ENCODE peak calls at places on chromosome X, in eight cellular contexts. R is HFF-Myc, O is neural crest cell, S is GM13976, M is epithelial cell of proximal tubule, V is endothelial cell, Q is ovary, C is lower leg skin. B is an unnamed sample.

GRCh38 chrX:111847491-111847890 is 28.5 kb upstream of the TRPC5OS start:
- DNase-seq in R (no peak), O (no peak), S (no peak), M (no peak), V (no peak), Q (no peak), C (no peak), B (no peak)

GRCh38 chrX:72121381-72121780 is 10.3 kb downstream of the RTL5 start:
- DNase-seq in R (peak), O (no peak), S (no peak), M (no peak), V (no peak), Q (no peak), C (peak), B (peak)

GRCh38 chrX:20527458-20528099 is 260.9 kb upstream of the RPS6KA3 start:
- DNase-seq in R (no peak), O (no peak), S (peak), M (no peak), V (no peak), Q (peak), C (no peak), B (peak)

GRCh38 chrX:150569155-150569477 is 695 bp downstream of the MTM1 start:
- DNase-seq in R (no peak), O (no peak), S (no peak), M (no peak), V (no peak), Q (no peak), C (no peak), B (peak)

GRCh38 chrX:75335127-75335458 is 61.2 kb downstream of the UPRT start:
- DNase-seq in R (no peak), O (no peak), S (no peak), M (no peak), V (no peak), Q (no peak), C (no peak), B (no peak)

GRCh38 chrX:1481636-1482529 is 29.2 kb upstream of the ASMTL start:
- DNase-seq in R (peak), O (peak), S (peak), M (peak), V (peak), Q (no peak), C (peak), B (peak)

GRCh38 chrX:1361275-1361674 is 24.7 kb downstream of the IL3RA start:
- DNase-seq in R (no peak), O (no peak), S (no peak), M (no peak), V (no peak), Q (peak), C (no peak), B (no peak)

GRCh38 chrX:137313627-137314026 is 252.3 kb upstream of the ZIC3 start:
- DNase-seq in R (no peak), O (no peak), S (no peak), M (no peak), V (no peak), Q (no peak), C (no peak), B (no peak)

GRCh38 chrX:46642145-46642544 is 68.6 kb downstream of the CHST7 start:
- DNase-seq in R (no peak), O (no peak), S (no peak), M (no peak), V (no peak), Q (no peak), C (no peak), B (peak)

GRCh38 chrX:40145670-40146470 is 48.1 kb upstream of the BCOR start:
- DNase-seq in R (no peak), O (no peak), S (no peak), M (no peak), V (no peak), Q (no peak), C (no peak), B (no peak)

GRCh38 chrX:124518888-124519287 is 172.5 kb downstream of the SH2D1A start:
- DNase-seq in R (no peak), O (no peak), S (no peak), M (peak), V (no peak), Q (no peak), C (no peak), B (no peak)

GRCh38 chrX:68196939-68197791 is 236.1 kb downstream of the OPHN1 start:
- DNase-seq in R (no peak), O (peak), S (peak), M (peak), V (peak), Q (no peak), C (no peak), B (peak)

GRCh38 chrX:120380699-120381098 is 18.8 kb downstream of the ATP1B4 start:
- DNase-seq in R (no peak), O (no peak), S (peak), M (no peak), V (peak), Q (no peak), C (no peak), B (peak)

GRCh38 chrX:77061022-77061421 is 386.2 kb upstream of the FGF16 start:
- DNase-seq in R (no peak), O (no peak), S (no peak), M (no peak), V (no peak), Q (no peak), C (no peak), B (no peak)

GRCh38 chrX:39020051-39020669 is 218.9 kb downstream of the MID1IP1 start:
- DNase-seq in R (no peak), O (no peak), S (no peak), M (no peak), V (no peak), Q (no peak), C (no peak), B (peak)

GRCh38 chrX:53000447-53001208 is 42.3 kb upstream of the FAM156A start:
- DNase-seq in R (no peak), O (no peak), S (peak), M (no peak), V (no peak), Q (no peak), C (peak), B (no peak)

GRCh38 chrX:39777623-39778025 is 320.1 kb downstream of the BCOR start:
- DNase-seq in R (no peak), O (no peak), S (no peak), M (no peak), V (no peak), Q (no peak), C (no peak), B (no peak)

DNA sequence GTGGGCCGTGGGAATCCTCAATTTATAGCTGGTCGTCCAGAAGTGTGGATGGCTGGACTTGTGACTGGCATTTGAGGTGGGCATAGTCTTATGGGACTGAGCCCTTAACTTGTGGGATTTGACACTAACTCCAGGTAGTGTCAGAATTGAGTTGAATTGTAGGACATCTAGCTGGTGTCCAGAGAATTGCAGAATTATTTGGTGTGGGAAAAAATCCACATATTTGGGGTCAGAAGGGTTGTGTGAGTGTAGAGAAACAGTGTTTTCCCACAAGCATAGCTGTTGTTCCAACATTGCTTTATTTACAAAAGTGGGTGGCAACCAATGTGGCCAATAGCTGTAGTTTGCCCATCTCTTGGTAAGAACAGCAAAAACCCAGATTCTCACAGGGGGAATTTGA is 91.3 kb downstream of the MOSPD2 start:
- DNase-seq in R (peak), O (no peak), S (no peak), M (no peak), V (no peak), Q (no peak), C (no peak), B (no peak)
- TF ChIP-seq CTCF in R (no peak), O (no peak), S (no peak), M (peak), V (no peak), Q (no peak), C (no peak), B (no peak)

DNA sequence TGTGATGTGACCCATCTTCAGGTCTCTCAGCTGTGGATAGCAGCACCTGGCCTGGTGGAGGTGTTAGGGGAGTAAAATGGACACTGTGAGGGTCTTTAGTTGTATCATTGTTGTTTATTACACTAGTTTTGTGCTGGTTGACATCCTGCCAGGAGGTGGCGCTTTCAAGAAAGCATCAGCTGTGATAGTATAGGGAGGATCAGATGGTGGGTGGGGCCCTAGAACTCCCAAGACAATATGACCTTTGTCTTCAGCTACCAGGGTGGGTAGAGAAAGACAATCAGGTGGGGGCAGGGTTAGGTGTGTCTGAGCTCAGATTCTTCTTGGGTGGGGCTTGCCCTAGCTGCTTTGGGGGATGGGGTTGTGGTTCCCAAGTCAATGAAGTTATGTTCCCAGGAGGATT is 162.8 kb downstream of the PPP1R2C start:
- DNase-seq in R (no peak), O (no peak), S (no peak), M (no peak), V (no peak), Q (no peak), C (no peak), B (peak)
- TF ChIP-seq CTCF in R (peak), O (peak), S (no peak), M (peak), V (no peak), Q (no peak), C (no peak), B (peak)

DNA sequence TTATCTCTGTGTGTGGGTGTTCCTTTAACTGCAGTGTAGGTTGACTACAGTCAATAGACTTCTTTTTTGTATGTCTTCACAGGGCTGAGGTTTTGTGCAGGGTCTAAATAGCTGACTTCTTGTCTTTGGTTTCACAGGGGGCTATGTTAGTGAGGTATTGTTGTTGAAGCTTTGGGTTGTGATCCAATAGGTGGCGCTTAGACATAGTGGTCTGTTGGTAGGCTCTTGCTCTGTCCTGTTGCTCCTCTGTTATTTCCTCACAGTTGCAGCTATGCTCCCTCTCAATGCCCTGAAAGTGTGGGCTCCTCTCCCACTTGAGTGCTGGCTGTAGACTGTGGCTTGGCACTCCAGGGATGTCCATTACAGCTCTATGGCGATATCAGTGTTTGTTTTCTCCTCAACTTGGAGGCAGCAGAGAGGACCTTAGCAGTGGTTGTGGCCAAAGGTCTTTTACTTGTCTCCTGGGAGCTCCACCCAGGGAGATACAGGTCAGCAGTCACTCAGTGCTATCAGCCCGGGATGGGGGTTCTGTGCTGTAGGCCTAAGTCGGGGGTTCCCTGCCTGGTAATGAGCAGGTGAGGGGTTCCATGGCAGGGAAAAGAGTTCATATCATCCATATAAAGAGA is 14.0 kb downstream of the POF1B start:
- DNase-seq in R (no peak), O (no peak), S (no peak), M (no peak), V (peak), Q (no peak), C (no peak), B (no peak)
- TF ChIP-seq CTCF in R (no peak), O (no peak), S (no peak), M (no peak), V (no peak), Q (no peak), C (no peak), B (no peak)

GRCh38 chrX:153735274-153735673 is 10.6 kb downstream of the ABCD1 start:
- DNase-seq in R (no peak), O (no peak), S (no peak), M (no peak), V (no peak), Q (no peak), C (no peak), B (peak)
- TF ChIP-seq CTCF in R (no peak), O (no peak), S (no peak), M (no peak), V (no peak), Q (no peak), C (no peak), B (no peak)